ENCODE peak calls at places on chromosomes 6 and 20, in nine cellular contexts. S, R, X, M, P, L, O, T and Q are unnamed samples.

GRCh38 chr6:91509711-91510110 is 922.8 kb upstream of the MAP3K7 start:
- DNase-seq in S (no peak), R (no peak), X (no peak), M (no peak), P (no peak), L (no peak), O (no peak), T (no peak), Q (no peak)

GRCh38 chr6:106300944-106301343 is 24.6 kb downstream of the ATG5 start:
- DNase-seq in S (no peak), R (no peak), X (no peak), M (peak), P (peak), L (no peak), O (no peak), T (no peak), Q (peak)

GRCh38 chr20:1083431-1084080 is 34.8 kb upstream of the PSMF1 start:
- DNase-seq in S (no peak), R (no peak), X (no peak), M (no peak), P (no peak), L (no peak), O (no peak), T (no peak), Q (no peak)

GRCh38 chr6:53263915-53264314 is 84.8 kb downstream of the ELOVL5 start:
- DNase-seq in S (no peak), R (no peak), X (no peak), M (no peak), P (no peak), L (no peak), O (no peak), T (no peak), Q (no peak)

GRCh38 chr6:53615633-53616449 is 49.7 kb downstream of the KLHL31 start:
- DNase-seq in S (peak), R (no peak), X (peak), M (peak), P (peak), L (peak), O (no peak), T (no peak), Q (peak)

GRCh38 chr6:109869398-109870165 is 108.5 kb upstream of the GPR6 start:
- DNase-seq in S (no peak), R (peak), X (no peak), M (no peak), P (no peak), L (no peak), O (no peak), T (no peak), Q (peak)

GRCh38 chr20:19992996-19993908 is 23.9 kb upstream of the NAA20 start:
- DNase-seq in S (peak), R (peak), X (no peak), M (peak), P (peak), L (peak), O (no peak), T (no peak), Q (peak)

GRCh38 chr6:122248001-122248669 is 151.3 kb upstream of the HSF2 start:
- DNase-seq in S (no peak), R (no peak), X (no peak), M (no peak), P (no peak), L (no peak), O (no peak), T (no peak), Q (no peak)

GRCh38 chr6:9100869-9101575 is 665.7 kb upstream of the SLC35B3 start:
- DNase-seq in S (no peak), R (no peak), X (no peak), M (no peak), P (no peak), L (no peak), O (no peak), T (no peak), Q (no peak)

GRCh38 chr20:31788578-31788977 is 30.6 kb upstream of the MYLK2 start:
- DNase-seq in S (peak), R (no peak), X (no peak), M (no peak), P (no peak), L (no peak), O (no peak), T (no peak), Q (peak)

GRCh38 chr6:158548418-158549161 is 11.3 kb upstream of the TMEM181 start:
- DNase-seq in S (peak), R (no peak), X (no peak), M (no peak), P (no peak), L (no peak), O (no peak), T (no peak), Q (no peak)

GRCh38 chr6:108637963-108638362 is 77.2 kb downstream of the FOXO3 start:
- DNase-seq in S (no peak), R (no peak), X (no peak), M (no peak), P (no peak), L (no peak), O (no peak), T (no peak), Q (no peak)

GRCh38 chr6:50850860-50851259 is 32.2 kb downstream of the TFAP2B start:
- DNase-seq in S (no peak), R (no peak), X (no peak), M (no peak), P (no peak), L (no peak), O (no peak), T (no peak), Q (no peak)

GRCh38 chr6:29792123-29793035 is 35.2 kb upstream of the HLA-G start:
- DNase-seq in S (no peak), R (peak), X (peak), M (no peak), P (no peak), L (no peak), O (peak), T (peak), Q (peak)

GRCh38 chr6:29926081-29926794 is 16.1 kb upstream of the HLA-A start:
- DNase-seq in S (no peak), R (peak), X (peak), M (no peak), P (no peak), L (no peak), O (no peak), T (no peak), Q (peak)

GRCh38 chr20:2165871-2166270 is 64.2 kb downstream of the STK35 start:
- DNase-seq in S (no peak), R (no peak), X (no peak), M (no peak), P (no peak), L (no peak), O (no peak), T (no peak), Q (no peak)

GRCh38 chr20:44454301-44454963 is 21.2 kb upstream of the TTPAL start:
- DNase-seq in S (no peak), R (no peak), X (no peak), M (no peak), P (no peak), L (no peak), O (no peak), T (no peak), Q (no peak)